ENCODE peak calls at places on chromosomes 12 and 14, in nine cellular contexts. S is fibroblast of the aortic adventitia, A is IMR-90, F is choroid plexus epithelial cell, K is AG10803, Z is ovary, B is WTC11, T is heart right ventricle, J is epithelial cell of esophagus. V is an unnamed sample.

GRCh38 chr14:22980672-22981089 is 1.7 kb downstream of the AJUBA start:
- DNase-seq in T (peak; percentile 34), F (no peak), S (peak; percentile 43), B (peak; percentile 76), J (peak; percentile 82), A (peak; percentile 32), Z (peak; percentile 55), K (peak; percentile 67), V (no peak)

GRCh38 chr12:51087818-51088217 is 4.4 kb upstream of the CSRNP2 start:
- DNase-seq in A (no peak), Z (no peak), K (no peak), J (no peak), S (no peak), F (no peak), T (no peak), B (no peak), V (no peak)

GRCh38 chr12:103841690-103842584 is 903 bp upstream of the NT5DC3 start:
- DNase-seq in S (peak; percentile 31), Z (peak; percentile 30), K (peak; percentile 70), F (peak; percentile 66), J (peak; percentile 98), B (peak; percentile 70), T (peak; percentile 57), A (peak; percentile 76), V (peak; percentile 46)

GRCh38 chr12:87756111-87756510 is 273.1 kb downstream of the C12orf50 start:
- DNase-seq in B (no peak), Z (no peak), S (peak; percentile 87), J (peak; percentile 46), F (peak; percentile 100), A (peak; percentile 99), T (no peak), K (peak; percentile 38), V (no peak)

GRCh38 chr14:77037338-77037782 is 8.9 kb upstream of the IRF2BPL start:
- DNase-seq in F (no peak), T (no peak), A (no peak), J (no peak), S (no peak), K (no peak), B (no peak), Z (no peak), V (no peak)

GRCh38 chr14:99387880-99388279 is 92.8 kb downstream of the SETD3 start:
- DNase-seq in J (no peak), K (no peak), F (no peak), A (no peak), Z (no peak), S (no peak), B (no peak), T (no peak), V (no peak)

GRCh38 chr12:50505945-50506344 is 1.2 kb downstream of the DIP2B start:
- DNase-seq in K (no peak), T (no peak), A (no peak), F (peak; percentile 34), Z (no peak), S (peak; percentile 37), B (no peak), J (no peak), V (no peak)

GRCh38 chr14:54058501-54058900 is 101.9 kb upstream of the BMP4 start:
- DNase-seq in F (no peak), A (no peak), Z (no peak), S (no peak), J (no peak), B (no peak), K (no peak), T (no peak), V (no peak)

GRCh38 chr14:84421611-84422010 is 1108.3 kb upstream of the FLRT2 start:
- DNase-seq in F (no peak), K (no peak), Z (no peak), J (peak; percentile 39), T (no peak), A (no peak), S (no peak), B (no peak), V (no peak)

GRCh38 chr12:104457746-104458644 is 1.2 kb downstream of the CHST11 start:
- DNase-seq in J (peak; percentile 42), F (no peak), T (peak; percentile 31), K (peak; percentile 5), B (peak; percentile 51), S (peak; percentile 14), Z (peak; percentile 25), A (no peak), V (peak; percentile 43)

GRCh38 chr12:118773956-118774723 is 207.2 kb upstream of the SRRM4 start:
- DNase-seq in Z (no peak), J (no peak), B (peak; percentile 92), T (no peak), S (no peak), K (no peak), F (no peak), A (no peak), V (peak; percentile 85)

GRCh38 chr12:56078427-56078826 is 1.5 kb upstream of the ERBB3 start:
- DNase-seq in B (no peak), J (no peak), T (no peak), K (no peak), F (no peak), Z (no peak), S (no peak), A (no peak), V (no peak)

GRCh38 chr12:56080556-56081138 is 682 bp downstream of the ERBB3 start:
- DNase-seq in B (peak; percentile 59), Z (no peak), S (no peak), T (no peak), J (peak; percentile 72), A (no peak), K (no peak), F (no peak), V (no peak)

GRCh38 chr12:56081393-56082347 is 1.7 kb downstream of the ERBB3 start:
- DNase-seq in J (no peak), T (no peak), Z (no peak), A (no peak), F (no peak), B (peak; percentile 14), S (no peak), K (no peak), V (peak; percentile 19)

GRCh38 chr12:56078931-56079728 is 835 bp upstream of the ERBB3 start:
- DNase-seq in F (peak; percentile 74), K (peak; percentile 79), J (peak; percentile 90), Z (peak; percentile 77), T (peak; percentile 86), B (peak; percentile 96), A (peak; percentile 74), S (peak; percentile 80), V (peak; percentile 88)

DNA sequence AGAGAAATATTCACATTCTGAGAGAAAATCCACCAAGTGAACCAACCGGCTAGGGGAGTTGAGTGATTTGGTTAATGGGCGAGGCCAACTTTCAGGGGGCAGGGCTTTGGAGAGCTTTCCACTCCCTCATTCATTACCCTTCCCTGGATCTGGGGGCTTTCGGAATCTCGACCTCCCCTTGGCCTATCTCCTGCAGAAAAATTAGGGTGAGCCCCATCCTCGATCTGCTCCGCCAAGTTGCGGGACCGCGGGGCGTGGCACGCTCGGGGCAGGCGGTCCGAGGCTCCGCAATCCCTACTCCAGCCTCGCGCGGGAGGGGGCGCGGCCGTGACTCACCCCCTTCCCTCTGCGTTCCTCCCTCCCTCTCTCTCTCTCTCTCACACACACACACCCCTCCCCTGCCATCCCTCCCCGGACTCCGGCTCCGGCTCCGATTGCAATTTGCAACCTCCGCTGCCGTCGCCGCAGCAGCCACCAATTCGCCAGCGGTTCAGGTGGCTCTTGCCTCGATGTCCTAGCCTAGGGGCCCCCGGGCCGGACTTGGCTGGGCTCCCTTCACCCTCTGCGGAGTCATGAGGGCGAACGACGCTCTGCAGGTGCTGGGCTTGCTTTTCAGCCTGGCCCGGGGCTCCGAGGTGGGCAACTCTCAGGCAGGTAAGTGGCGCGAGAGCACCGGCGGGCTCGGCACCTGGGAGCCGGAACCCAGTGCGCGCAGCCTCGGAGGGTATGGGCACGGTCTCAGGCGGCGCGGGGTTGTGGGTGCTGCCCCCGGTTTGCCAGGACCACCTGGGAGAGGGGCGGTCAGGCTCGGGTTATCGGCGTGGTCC is at the start of gene ERBB3:
- DNase-seq in J (peak; percentile 95), A (peak; percentile 81), K (peak; percentile 76), F (peak; percentile 80), T (peak; percentile 57), S (peak; percentile 72), B (peak; percentile 82), Z (peak; percentile 63), V (peak; percentile 62)
- TF ChIP-seq CTCF in J (peak; percentile 27), A (peak; percentile 19), K (peak; percentile 14), F (peak; percentile 13), T (no peak), S (peak; percentile 35), B (no peak), Z (no peak), V (no peak)

GRCh38 chr12:6868211-6869048 is 1.1 kb downstream of the TPI1 start:
- DNase-seq in T (no peak), F (peak; percentile 38), K (no peak), J (peak; percentile 18), A (peak; percentile 29), B (no peak), S (no peak), Z (no peak), V (peak; percentile 41)
- TF ChIP-seq CTCF in T (no peak), F (peak; percentile 47), K (peak; percentile 41), J (peak; percentile 12), A (peak; percentile 30), B (no peak), S (peak; percentile 34), Z (no peak), V (no peak)

GRCh38 chr12:7667025-7667575 is 1.4 kb upstream of the APOBEC1 start:
- DNase-seq in J (no peak), F (peak; percentile 11), A (no peak), T (no peak), Z (no peak), S (no peak), B (no peak), K (peak; percentile 24), V (no peak)
- TF ChIP-seq CTCF in J (no peak), F (peak; percentile 20), A (no peak), T (no peak), Z (no peak), S (no peak), B (peak; percentile 21), K (peak; percentile 53), V (peak; percentile 44)

GRCh38 chr14:52071675-52072074 is 2.8 kb upstream of the NID2 start:
- DNase-seq in T (no peak), Z (no peak), A (peak; percentile 57), S (peak; percentile 31), F (peak; percentile 68), B (no peak), J (no peak), K (no peak), V (no peak)
- TF ChIP-seq CTCF in T (peak; percentile 51), Z (no peak), A (peak; percentile 38), S (no peak), F (peak; percentile 40), B (no peak), J (no peak), K (peak; percentile 36), V (no peak)

DNA sequence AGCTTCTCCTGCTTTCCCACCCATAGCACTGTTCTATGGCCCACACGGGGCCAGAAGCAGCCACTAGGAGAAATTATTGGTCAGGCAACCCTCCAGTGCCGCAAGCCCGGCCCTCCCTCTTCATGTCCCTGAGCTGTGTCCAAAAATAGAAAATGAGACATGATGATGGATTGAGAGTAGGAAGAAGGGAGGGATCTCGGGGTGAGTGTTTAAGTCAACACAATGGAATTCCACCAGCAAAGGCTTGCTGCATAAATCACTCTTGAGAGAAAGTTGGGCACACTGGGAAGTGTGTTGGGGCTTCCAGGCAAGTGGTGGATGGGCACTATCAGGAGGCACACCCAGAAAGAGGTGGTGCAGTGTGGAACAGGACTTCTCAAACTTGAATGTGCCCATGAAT is 94.2 kb downstream of the LLPH start:
- DNase-seq in B (no peak), S (peak; percentile 98), J (peak; percentile 98), T (peak; percentile 24), K (peak; percentile 94), A (peak; percentile 92), Z (no peak), F (peak; percentile 94), V (no peak)
- TF ChIP-seq CTCF in B (no peak), S (peak; percentile 34), J (peak; percentile 9), T (peak; percentile 10), K (peak; percentile 18), A (peak; percentile 18), Z (no peak), F (peak; percentile 22), V (no peak)

V was measured in glutamatergic neuron.